ENCODE peak calls at places on chromosomes 1 and 21, in six cellular contexts. H is naive thymus-derived CD4-positive, alpha-beta T cell; K is HepG2; T is left ventricle myocardium inferior; Y is heart right ventricle; I is CD4-positive, CD25-positive, alpha-beta regulatory T cell. V is an unnamed sample. For H3K4me1, the result is how much of the 10 kb centered on the place peaks cover.

GRCh38 chr1:151993734-151994496 is at the start of gene S100A10:
- DNase-seq in T (peak), I (peak), K (peak), H (peak), Y (peak), V (peak)

GRCh38 chr1:153791856-153792253 is 16.6 kb downstream of the SLC27A3 start:
- DNase-seq in H (no peak), I (no peak), K (no peak), T (no peak), Y (no peak), V (no peak)

GRCh38 chr1:75712306-75712705 is 12.2 kb upstream of the ACADM start:
- DNase-seq in K (no peak), I (no peak), T (no peak), Y (no peak), H (no peak), V (no peak)

GRCh38 chr1:111880866-111881837 is 108.3 kb downstream of the KCND3 start:
- DNase-seq in H (no peak), Y (peak), I (no peak), K (no peak), T (peak), V (no peak)

GRCh38 chr1:22794691-22795090 is 84.1 kb downstream of the EPHB2 start:
- DNase-seq in T (peak), H (no peak), I (no peak), Y (no peak), K (no peak), V (no peak)

GRCh38 chr1:22747021-22747734 is 36.5 kb downstream of the EPHB2 start:
- DNase-seq in I (no peak), Y (no peak), H (no peak), T (no peak), K (no peak), V (no peak)

GRCh38 chr1:11842154-11843041 is 5.2 kb downstream of the NPPA start:
- DNase-seq in T (peak), H (no peak), K (peak), I (no peak), Y (no peak), V (no peak)

GRCh38 chr1:62084304-62084905 is 110.2 kb upstream of the L1TD1 start:
- DNase-seq in K (no peak), T (no peak), Y (no peak), I (no peak), H (no peak), V (no peak)

GRCh38 chr1:111214884-111215283 is 12.6 kb upstream of the CHI3L2 start:
- DNase-seq in Y (no peak), I (no peak), T (no peak), K (no peak), H (peak), V (no peak)

GRCh38 chr1:20699558-20699957 is 18.2 kb downstream of the KIF17 start:
- DNase-seq in T (no peak), I (no peak), H (no peak), K (no peak), Y (no peak), V (no peak)

GRCh38 chr1:184199797-184200170 is 148.3 kb downstream of the TSEN15 start:
- DNase-seq in H (no peak), Y (no peak), K (no peak), I (no peak), T (no peak), V (no peak)

GRCh38 chr1:213947200-213947775 is 40.5 kb upstream of the PROX1 start:
- DNase-seq in T (no peak), Y (no peak), H (no peak), K (peak), I (no peak), V (no peak)

GRCh38 chr1:61569212-61569621 is 155.7 kb downstream of the TM2D1 start:
- DNase-seq in I (no peak), H (no peak), K (no peak), Y (no peak), T (no peak), V (no peak)

GRCh38 chr1:157132602-157133167 is 5.5 kb downstream of the ETV3 start:
- DNase-seq in Y (no peak), K (no peak), T (no peak), I (no peak), H (no peak), V (no peak)

GRCh38 chr21:17513214-17514123 is 626 bp downstream of the CXADR start:
- DNase-seq in I (peak), K (peak), Y (peak), T (no peak), H (peak), V (peak)

GRCh38 chr1:35202048-35202719 is 9.2 kb upstream of the SFPQ start:
- DNase-seq in K (peak), I (peak), Y (no peak), T (peak), H (peak), V (peak)

GRCh38 chr1:201198598-201198997 is 8.0 kb downstream of the IGFN1 start:
- DNase-seq in I (no peak), K (no peak), T (no peak), Y (no peak), H (no peak), V (no peak)

GRCh38 chr1:151523331-151523730 is 12.1 kb downstream of the CGN start:
- DNase-seq in I (no peak), H (no peak), K (no peak), T (no peak), Y (no peak), V (no peak)

GRCh38 chr1:238647877-238648276 is 738.5 kb upstream of the CHRM3 start:
- DNase-seq in H (no peak), Y (no peak), K (no peak), T (no peak), I (no peak), V (no peak)

GRCh38 chr1:198449727-198450433 is 90.6 kb downstream of the ATP6V1G3 start:
- DNase-seq in K (no peak), Y (no peak), I (no peak), H (no peak), T (no peak), V (no peak)

GRCh38 chr1:222852326-222852725 is 37.5 kb downstream of the DISP1 start:
- DNase-seq in Y (no peak), I (no peak), H (no peak), T (no peak), K (no peak), V (no peak)

GRCh38 chr1:83058327-83058726 is 940.6 kb downstream of the TTLL7 start:
- DNase-seq in I (no peak), Y (no peak), K (no peak), T (no peak), H (no peak), V (no peak)

GRCh38 chr1:167060141-167061072 is 29.8 kb downstream of the GPA33 start:
- DNase-seq in H (no peak), I (no peak), T (no peak), K (no peak), Y (no peak), V (no peak)

GRCh38 chr1:164836614-164837018 is 277.6 kb downstream of the PBX1 start:
- DNase-seq in H (no peak), Y (peak), K (no peak), I (no peak), T (no peak), V (no peak)

GRCh38 chr1:89133747-89134146 is 7.8 kb upstream of the GBP2 start:
- DNase-seq in T (no peak), I (no peak), H (no peak), Y (no peak), K (no peak), V (no peak)

GRCh38 chr1:72140222-72140621 is 142.1 kb downstream of the NEGR1 start:
- DNase-seq in H (no peak), I (no peak), K (no peak), Y (no peak), T (no peak), V (no peak)

GRCh38 chr1:21955474-21956281 is 18.6 kb upstream of the HSPG2 start:
- DNase-seq in I (no peak), T (no peak), Y (peak), K (no peak), H (no peak), V (no peak)

GRCh38 chr21:32712043-32712442 is 15.8 kb downstream of the SYNJ1 start:
- DNase-seq in I (peak), T (no peak), Y (no peak), H (no peak), K (no peak), V (peak)

GRCh38 chr1:15173863-15174614 is 20.5 kb downstream of the TMEM51 start:
- DNase-seq in Y (no peak), T (no peak), K (peak), H (no peak), I (no peak), V (no peak)

GRCh38 chr1:199282910-199283309 is 644.1 kb downstream of the PTPRC start:
- DNase-seq in K (no peak), Y (no peak), H (no peak), T (no peak), I (no peak), V (no peak)

GRCh38 chr1:168319691-168320090 is 39.0 kb downstream of the TBX19 start:
- DNase-seq in I (no peak), T (no peak), H (no peak), K (no peak), Y (no peak), V (no peak)

GRCh38 chr1:6614019-6614952 is 755 bp downstream of the PHF13 start:
- DNase-seq in I (peak), H (peak), Y (peak), T (peak), K (no peak), V (peak)

GRCh38 chr1:37851782-37852210 is 7.6 kb downstream of the MTF1 start:
- DNase-seq in T (no peak), Y (no peak), H (peak), I (no peak), K (no peak), V (no peak)

GRCh38 chr1:106063510-106063909 is 993.0 kb upstream of the PRMT6 start:
- DNase-seq in H (no peak), K (no peak), Y (no peak), T (no peak), I (no peak), V (no peak)

GRCh38 chr1:56029329-56030003 is 549.9 kb downstream of the PLPP3 start:
- DNase-seq in K (peak), T (no peak), H (no peak), Y (no peak), I (no peak), V (no peak)

GRCh38 chr1:216502528-216503162 is 79.4 kb upstream of the USH2A start:
- DNase-seq in T (no peak), K (no peak), Y (no peak), H (no peak), I (no peak), V (no peak)

GRCh38 chr1:16018749-16019515 is 1.1 kb upstream of the HSPB7 start:
- DNase-seq in H (no peak), Y (no peak), I (no peak), T (peak), K (no peak), V (no peak)

GRCh38 chr21:35885942-35886541 is 174.3 kb downstream of the SETD4 start:
- DNase-seq in T (no peak), Y (no peak), H (no peak), K (peak), I (no peak), V (no peak)

GRCh38 chr1:229105109-229105508 is 165.8 kb upstream of the RAB4A start:
- DNase-seq in T (no peak), Y (no peak), I (no peak), H (no peak), K (no peak), V (no peak)
- H3K27ac ChIP-seq in T (no peak), Y (no peak), I (no peak), H (no peak), K (no peak), V (no peak)

GRCh38 chr1:97905141-97905540 is 15.7 kb downstream of the DPYD start:
- DNase-seq in I (no peak), H (no peak), Y (no peak), T (no peak), K (no peak), V (no peak)
- H3K4me1 ChIP-seq in I (under half), H (under half), Y (under half), T (half or more), K (under half), V (under half)

DNA sequence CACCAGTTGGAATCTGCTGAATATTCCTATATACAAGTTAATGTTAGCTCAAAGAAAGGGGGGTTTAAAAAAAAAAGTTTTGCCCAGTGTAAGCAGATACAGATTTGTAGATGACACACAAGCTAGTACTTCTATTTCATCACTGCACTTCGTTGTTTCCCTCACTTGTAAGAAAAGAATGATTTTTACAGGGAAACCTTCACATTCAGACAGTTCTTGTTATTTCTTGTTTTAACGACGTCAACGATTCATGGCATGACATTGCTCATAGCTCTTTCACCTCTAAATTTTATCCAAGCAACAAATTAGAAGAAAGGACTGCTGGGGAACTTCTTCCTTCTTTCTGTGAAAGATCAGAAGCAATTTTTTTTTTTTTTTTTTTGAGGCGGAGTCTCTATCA is 25.7 kb upstream of the C1orf105 start:
- DNase-seq in T (no peak), K (no peak), I (no peak), Y (no peak), H (no peak), V (no peak)
- H3K27ac ChIP-seq in T (peak), K (no peak), I (peak), Y (peak), H (peak), V (peak)

GRCh38 chr1:204464174-204464573 is 30.4 kb downstream of the PIK3C2B start:
- DNase-seq in K (no peak), T (no peak), H (no peak), Y (no peak), I (no peak), V (no peak)
- H3K4me1 ChIP-seq in K (under half), T (half or more), H (half or more), Y (half or more), I (under half), V (half or more)

DNA sequence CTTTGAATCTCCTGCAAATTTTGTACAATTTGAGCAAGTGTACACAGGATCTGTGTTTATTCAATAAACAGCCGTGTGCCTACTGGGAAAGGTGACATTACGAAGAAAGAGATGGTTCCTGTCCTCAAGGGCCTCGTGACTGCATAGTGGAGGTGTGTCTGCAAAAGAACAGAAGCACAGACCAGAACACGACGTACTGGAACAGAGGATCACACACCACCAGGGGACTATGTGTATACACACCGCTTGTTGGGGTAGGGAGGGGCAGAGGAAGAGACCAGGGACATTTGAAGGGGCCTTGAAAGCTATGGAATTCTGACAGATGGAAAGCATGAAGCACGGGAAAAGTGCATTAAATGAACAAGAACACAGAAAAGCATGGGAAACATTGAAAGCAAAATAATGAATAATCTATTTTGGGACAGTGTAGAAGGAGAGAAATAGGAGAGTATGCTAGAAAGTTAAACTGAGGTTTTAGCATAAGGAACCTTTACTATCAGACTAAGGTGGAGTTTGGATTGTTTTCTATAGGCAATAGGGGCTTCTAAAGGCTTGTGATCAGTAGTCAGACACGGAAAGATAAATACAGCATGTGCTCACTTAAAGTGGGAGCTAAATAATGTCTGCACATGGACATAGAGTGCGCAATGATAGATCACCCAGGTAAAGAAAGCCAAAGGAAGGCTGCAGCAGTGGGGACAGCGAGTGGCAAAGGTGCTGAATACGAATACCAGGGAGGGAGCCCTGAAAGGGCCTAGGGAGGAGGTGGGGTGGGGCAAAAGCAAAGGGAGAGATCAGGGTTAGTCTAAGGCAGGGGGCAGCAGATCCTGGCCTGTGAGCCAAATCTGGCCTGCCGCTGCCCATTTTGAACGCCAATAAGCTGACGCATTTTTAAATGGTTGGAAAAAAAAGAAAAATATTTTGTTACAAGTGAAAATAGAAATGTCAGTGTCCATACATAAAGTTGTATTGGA is 11.0 kb downstream of the JAK1 start:
- DNase-seq in T (peak), I (no peak), K (peak), Y (no peak), H (no peak), V (no peak)
- H3K27ac ChIP-seq in T (peak), I (peak), K (no peak), Y (no peak), H (no peak), V (no peak)

GRCh38 chr1:27873671-27874384 is 1.5 kb downstream of the THEMIS2 start:
- DNase-seq in I (no peak), T (no peak), Y (no peak), H (no peak), K (no peak), V (no peak)

GRCh38 chr1:27878038-27878437 is 5.7 kb downstream of the THEMIS2 start:
- DNase-seq in I (no peak), Y (no peak), H (no peak), K (no peak), T (no peak), V (no peak)

GRCh38 chr1:27877115-27877416 is 4.7 kb downstream of the THEMIS2 start:
- DNase-seq in I (no peak), T (no peak), K (no peak), Y (no peak), H (no peak), V (no peak)

GRCh38 chr1:27878787-27879335 is 6.5 kb downstream of the THEMIS2 start:
- DNase-seq in Y (no peak), T (no peak), H (no peak), K (no peak), I (no peak), V (no peak)

DNA sequence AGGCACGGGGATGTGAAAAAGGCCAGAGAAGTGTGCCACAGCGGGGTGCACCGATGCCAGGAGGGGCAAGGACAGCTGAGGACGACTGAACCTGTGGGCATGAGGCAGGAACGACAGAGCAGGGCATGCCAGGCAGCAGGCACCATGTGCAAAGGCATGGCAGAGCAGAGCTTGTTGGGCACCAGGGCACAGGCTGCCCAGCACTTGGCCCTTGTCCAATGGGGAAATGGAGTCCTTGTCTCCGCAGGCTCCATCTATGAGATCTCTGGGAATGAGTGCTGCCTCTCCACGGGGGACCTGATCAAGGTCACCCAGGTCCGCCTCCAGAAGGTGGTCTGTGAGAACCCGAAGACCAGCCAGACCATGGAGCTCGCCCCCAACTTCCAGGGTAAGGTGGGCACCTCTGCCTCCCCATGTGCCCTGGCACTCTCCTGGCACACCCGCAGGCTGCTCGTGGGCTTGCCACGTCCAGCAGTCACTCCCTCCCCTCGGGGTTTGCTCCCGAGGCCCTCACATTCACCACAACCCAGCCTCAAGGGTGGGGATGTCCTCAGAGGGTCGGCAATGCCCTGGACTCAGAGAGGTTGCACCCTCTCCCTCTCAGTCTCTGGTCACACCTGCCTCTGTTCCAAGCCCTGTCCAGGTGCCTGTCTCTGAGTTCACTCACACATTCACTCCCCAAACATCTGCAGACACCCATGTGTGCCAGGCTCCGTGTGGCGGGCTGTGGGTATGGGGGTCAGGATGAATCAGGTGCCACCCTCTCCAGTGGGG is 4.2 kb downstream of the THEMIS2 start:
- DNase-seq in I (no peak), T (no peak), K (no peak), H (no peak), Y (no peak), V (no peak)
- H3K4me1 ChIP-seq in I (under half), T (under half), K (under half), H (under half), Y (under half), V (under half)

GRCh38 chr21:42929969-42930368 is 4.5 kb upstream of the ERVH48-1 start:
- DNase-seq in H (no peak), I (no peak), T (no peak), Y (no peak), K (no peak), V (no peak)
- H3K27ac ChIP-seq in H (no peak), I (no peak), T (no peak), Y (no peak), K (no peak), V (no peak)

GRCh38 chr1:219472596-219472995 is 140.3 kb downstream of the ZC3H11B start:
- DNase-seq in Y (no peak), I (no peak), T (no peak), H (no peak), K (no peak), V (no peak)
- H3K4me1 ChIP-seq in Y (under half), I (under half), T (under half), H (under half), K (under half), V (under half)

DNA sequence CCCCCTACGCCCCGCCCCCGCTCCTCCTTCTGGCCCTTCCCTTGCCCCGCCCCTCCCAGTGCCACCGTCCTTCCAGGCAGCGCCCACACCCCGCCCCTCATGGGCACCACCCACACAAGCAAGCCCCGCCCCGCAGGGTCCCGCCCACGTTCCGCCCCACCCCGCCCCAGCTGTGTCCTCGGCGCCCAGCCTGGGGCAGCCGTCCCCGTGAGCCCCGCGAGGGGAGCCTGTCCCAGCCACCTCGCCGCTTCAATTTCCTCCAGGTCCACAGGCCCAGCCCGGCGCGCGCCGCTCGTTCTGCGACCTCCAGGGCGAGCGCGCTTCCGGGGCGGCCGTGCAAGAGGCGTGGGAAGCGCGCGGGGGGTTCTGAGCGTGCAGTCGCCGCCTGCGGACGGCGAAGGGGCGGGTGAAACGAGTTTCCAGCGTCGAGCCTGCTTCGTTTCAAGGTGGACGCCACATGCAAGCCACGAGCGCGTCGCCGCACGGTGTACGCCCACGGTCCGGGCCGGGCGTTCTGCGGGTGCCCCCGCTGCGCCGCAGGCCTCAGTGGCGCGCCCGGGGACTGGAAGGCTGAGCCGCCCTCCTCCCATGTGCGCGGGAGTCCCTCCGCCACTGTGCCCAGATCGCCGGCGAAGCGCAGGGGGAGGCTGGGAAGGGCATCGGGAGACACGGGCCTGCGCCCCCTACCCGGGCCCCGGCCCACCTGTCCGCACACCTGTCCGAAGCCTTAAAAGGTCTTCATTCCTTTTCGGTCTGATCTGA is 10.8 kb upstream of the FAAP20 start:
- DNase-seq in I (peak), H (peak), Y (peak), T (peak), K (peak), V (peak)
- H3K27ac ChIP-seq in I (peak), H (peak), Y (peak), T (peak), K (no peak), V (peak)

V was measured in CD4-positive, alpha-beta memory T cell.